ENCODE peak calls at places on chromosomes 3 and 15, in five cellular contexts. One of them, this sample, is unnamed.

GRCh38 chr3:38454179-38454883 is 641 bp downstream of the ACVR2B start:
- DNase-seq in psoas muscle: peak
- DNase-seq in ovary: peak
- DNase-seq in NCI-H2029: peak
- DNase-seq in mesendoderm: peak
- DNase-seq in this sample: no peak

GRCh38 chr3:184738519-184738890 is 26.6 kb upstream of the MAGEF1 start:
- DNase-seq in psoas muscle: no peak
- DNase-seq in ovary: no peak
- DNase-seq in NCI-H2029: no peak
- DNase-seq in mesendoderm: no peak
- DNase-seq in this sample: no peak

GRCh38 chr3:107044587-107045119 is 332.6 kb upstream of the CCDC54 start:
- DNase-seq in psoas muscle: no peak
- DNase-seq in ovary: no peak
- DNase-seq in NCI-H2029: no peak
- DNase-seq in mesendoderm: no peak
- DNase-seq in this sample: no peak

GRCh38 chr3:55692958-55693558 is 206.0 kb upstream of the WNT5A start:
- DNase-seq in psoas muscle: no peak
- DNase-seq in ovary: no peak
- DNase-seq in NCI-H2029: no peak
- DNase-seq in mesendoderm: no peak
- DNase-seq in this sample: no peak

GRCh38 chr15:77611767-77612166 is 20.9 kb downstream of the LINGO1 start:
- DNase-seq in psoas muscle: no peak
- DNase-seq in ovary: no peak
- DNase-seq in NCI-H2029: no peak
- DNase-seq in mesendoderm: no peak
- DNase-seq in this sample: no peak

GRCh38 chr15:33098082-33099058 is 96.1 kb downstream of the FMN1 start:
- DNase-seq in psoas muscle: no peak
- DNase-seq in ovary: no peak
- DNase-seq in NCI-H2029: no peak
- DNase-seq in mesendoderm: peak
- DNase-seq in this sample: no peak

GRCh38 chr15:59367022-59367451 is 5.6 kb downstream of the MYO1E start:
- DNase-seq in psoas muscle: no peak
- DNase-seq in ovary: no peak
- DNase-seq in NCI-H2029: no peak
- DNase-seq in mesendoderm: no peak
- DNase-seq in this sample: no peak

GRCh38 chr3:149999421-149999820 is 28.7 kb upstream of the PFN2 start:
- DNase-seq in psoas muscle: no peak
- DNase-seq in ovary: no peak
- DNase-seq in NCI-H2029: no peak
- DNase-seq in mesendoderm: no peak
- DNase-seq in this sample: no peak

GRCh38 chr3:37290551-37290950 is 116.2 kb upstream of the LRRFIP2 start:
- DNase-seq in psoas muscle: no peak
- DNase-seq in ovary: no peak
- DNase-seq in NCI-H2029: no peak
- DNase-seq in mesendoderm: peak
- DNase-seq in this sample: no peak

This sample was measured in SHP77 treated with DMSO at 0.1 percent for 48 hours.